ENCODE peak calls at places on chromosomes 5 and 9, in ten cellular contexts. One of them, this sample, is unnamed.

GRCh38 chr9:131651160-131651559 is 88.7 kb downstream of the RAPGEF1 start:
- DNase-seq in HepG2: no peak
- DNase-seq in SK-N-SH: no peak
- DNase-seq in breast epithelium: no peak
- DNase-seq in HCT116: no peak
- DNase-seq in transverse colon: no peak
- DNase-seq in GM23338: no peak
- DNase-seq in Panc1: no peak
- DNase-seq in endothelial cell of umbilical vein: no peak
- DNase-seq in sigmoid colon: no peak
- DNase-seq in this sample: no peak

GRCh38 chr5:81779125-81779934 is 28.4 kb upstream of the SSBP2 start:
- DNase-seq in breast epithelium: peak
- DNase-seq in Panc1: no peak
- DNase-seq in HepG2: no peak
- DNase-seq in sigmoid colon: peak
- DNase-seq in HCT116: no peak
- DNase-seq in endothelial cell of umbilical vein: peak
- DNase-seq in transverse colon: peak
- DNase-seq in GM23338: no peak
- DNase-seq in SK-N-SH: peak
- DNase-seq in this sample: peak

GRCh38 chr9:95793924-95794828 is 81.3 kb upstream of the ERCC6L2 start:
- DNase-seq in endothelial cell of umbilical vein: peak
- DNase-seq in transverse colon: no peak
- DNase-seq in sigmoid colon: no peak
- DNase-seq in HepG2: no peak
- DNase-seq in GM23338: no peak
- DNase-seq in SK-N-SH: no peak
- DNase-seq in Panc1: no peak
- DNase-seq in HCT116: no peak
- DNase-seq in breast epithelium: no peak
- DNase-seq in this sample: no peak

GRCh38 chr5:168777651-168778050 is 198.5 kb upstream of the PANK3 start:
- DNase-seq in GM23338: no peak
- DNase-seq in HCT116: no peak
- DNase-seq in sigmoid colon: no peak
- DNase-seq in transverse colon: no peak
- DNase-seq in breast epithelium: no peak
- DNase-seq in Panc1: no peak
- DNase-seq in endothelial cell of umbilical vein: no peak
- DNase-seq in SK-N-SH: no peak
- DNase-seq in HepG2: no peak
- DNase-seq in this sample: no peak

GRCh38 chr5:36444582-36444999 is 142.9 kb upstream of the RANBP3L start:
- DNase-seq in HCT116: no peak
- DNase-seq in transverse colon: peak
- DNase-seq in GM23338: no peak
- DNase-seq in HepG2: no peak
- DNase-seq in sigmoid colon: no peak
- DNase-seq in Panc1: no peak
- DNase-seq in endothelial cell of umbilical vein: no peak
- DNase-seq in breast epithelium: peak
- DNase-seq in SK-N-SH: no peak
- DNase-seq in this sample: no peak

GRCh38 chr5:54883374-54884194 is 101.8 kb downstream of the ESM1 start:
- DNase-seq in transverse colon: peak
- DNase-seq in endothelial cell of umbilical vein: peak
- DNase-seq in sigmoid colon: peak
- DNase-seq in breast epithelium: no peak
- DNase-seq in HCT116: no peak
- DNase-seq in GM23338: peak
- DNase-seq in HepG2: no peak
- DNase-seq in Panc1: no peak
- DNase-seq in SK-N-SH: peak
- DNase-seq in this sample: peak

GRCh38 chr5:135240781-135241360 is 158.2 kb downstream of the MACROH2A1 start:
- DNase-seq in endothelial cell of umbilical vein: no peak
- DNase-seq in Panc1: no peak
- DNase-seq in HepG2: no peak
- DNase-seq in SK-N-SH: no peak
- DNase-seq in GM23338: no peak
- DNase-seq in HCT116: no peak
- DNase-seq in transverse colon: no peak
- DNase-seq in sigmoid colon: peak
- DNase-seq in breast epithelium: no peak
- DNase-seq in this sample: peak

GRCh38 chr5:42930934-42931333 is 109.2 kb downstream of the ANXA2R start:
- DNase-seq in sigmoid colon: no peak
- DNase-seq in breast epithelium: no peak
- DNase-seq in endothelial cell of umbilical vein: no peak
- DNase-seq in HCT116: no peak
- DNase-seq in HepG2: no peak
- DNase-seq in GM23338: no peak
- DNase-seq in Panc1: no peak
- DNase-seq in SK-N-SH: no peak
- DNase-seq in transverse colon: no peak
- DNase-seq in this sample: no peak

GRCh38 chr5:173902743-173903142 is 14.6 kb downstream of the CPEB4 start:
- DNase-seq in GM23338: no peak
- DNase-seq in HCT116: no peak
- DNase-seq in SK-N-SH: no peak
- DNase-seq in transverse colon: no peak
- DNase-seq in breast epithelium: no peak
- DNase-seq in sigmoid colon: no peak
- DNase-seq in endothelial cell of umbilical vein: peak
- DNase-seq in HepG2: no peak
- DNase-seq in Panc1: no peak
- DNase-seq in this sample: no peak

GRCh38 chr5:89351975-89352374 is 469.0 kb upstream of the MEF2C start:
- DNase-seq in breast epithelium: no peak
- DNase-seq in HCT116: no peak
- DNase-seq in sigmoid colon: no peak
- DNase-seq in Panc1: no peak
- DNase-seq in endothelial cell of umbilical vein: no peak
- DNase-seq in SK-N-SH: no peak
- DNase-seq in GM23338: no peak
- DNase-seq in transverse colon: no peak
- DNase-seq in HepG2: no peak
- DNase-seq in this sample: no peak

GRCh38 chr5:68409259-68409658 is 193.7 kb downstream of the PIK3R1 start:
- DNase-seq in sigmoid colon: no peak
- DNase-seq in transverse colon: no peak
- DNase-seq in SK-N-SH: no peak
- DNase-seq in endothelial cell of umbilical vein: no peak
- DNase-seq in GM23338: no peak
- DNase-seq in HepG2: no peak
- DNase-seq in Panc1: no peak
- DNase-seq in HCT116: no peak
- DNase-seq in breast epithelium: no peak
- DNase-seq in this sample: no peak

GRCh38 chr5:131209506-131210191 is 38.9 kb downstream of the LYRM7 start:
- DNase-seq in SK-N-SH: no peak
- DNase-seq in breast epithelium: no peak
- DNase-seq in sigmoid colon: no peak
- DNase-seq in GM23338: peak
- DNase-seq in Panc1: no peak
- DNase-seq in HCT116: no peak
- DNase-seq in HepG2: no peak
- DNase-seq in endothelial cell of umbilical vein: no peak
- DNase-seq in transverse colon: no peak
- DNase-seq in this sample: no peak

GRCh38 chr9:108416321-108416720 is 439.5 kb downstream of the ACTL7B start:
- DNase-seq in Panc1: no peak
- DNase-seq in HepG2: peak
- DNase-seq in GM23338: peak
- DNase-seq in breast epithelium: no peak
- DNase-seq in SK-N-SH: no peak
- DNase-seq in HCT116: peak
- DNase-seq in sigmoid colon: no peak
- DNase-seq in endothelial cell of umbilical vein: no peak
- DNase-seq in transverse colon: no peak
- DNase-seq in this sample: no peak

GRCh38 chr5:67293177-67293576 is 96.6 kb upstream of the CD180 start:
- DNase-seq in sigmoid colon: no peak
- DNase-seq in HepG2: no peak
- DNase-seq in GM23338: no peak
- DNase-seq in breast epithelium: no peak
- DNase-seq in HCT116: no peak
- DNase-seq in endothelial cell of umbilical vein: no peak
- DNase-seq in Panc1: no peak
- DNase-seq in transverse colon: no peak
- DNase-seq in SK-N-SH: no peak
- DNase-seq in this sample: no peak

DNA sequence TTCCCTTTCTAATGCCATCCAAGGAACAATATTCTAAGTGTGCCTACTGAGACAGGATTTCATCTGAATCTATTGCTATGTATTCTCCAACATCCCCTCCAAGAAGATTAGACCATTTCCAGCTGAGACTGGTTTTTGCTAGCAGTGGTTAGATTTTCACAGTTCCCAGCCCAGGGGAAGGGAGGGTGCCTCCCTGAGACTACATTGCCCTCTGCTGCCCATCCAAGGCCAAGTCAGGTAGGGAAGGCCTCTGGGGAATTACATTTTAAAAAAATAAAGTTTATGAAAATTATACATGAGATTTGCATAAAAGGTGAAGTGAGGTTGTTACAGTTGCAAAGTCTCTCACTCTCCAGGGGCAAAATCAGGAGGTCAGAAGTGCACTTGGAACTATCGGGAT is 28.0 kb upstream of the SYK start:
- DNase-seq in Panc1: no peak
- DNase-seq in GM23338: peak
- DNase-seq in SK-N-SH: peak
- DNase-seq in HepG2: no peak
- DNase-seq in sigmoid colon: no peak
- DNase-seq in endothelial cell of umbilical vein: no peak
- DNase-seq in transverse colon: peak
- DNase-seq in breast epithelium: no peak
- DNase-seq in HCT116: no peak
- DNase-seq in this sample: no peak
- TF ChIP-seq CTCF in Panc1: peak
- TF ChIP-seq CTCF in GM23338: peak
- TF ChIP-seq CTCF in SK-N-SH: peak
- TF ChIP-seq CTCF in HepG2: peak
- TF ChIP-seq CTCF in sigmoid colon: no peak
- TF ChIP-seq CTCF in endothelial cell of umbilical vein: no peak
- TF ChIP-seq CTCF in transverse colon: peak
- TF ChIP-seq CTCF in breast epithelium: peak
- TF ChIP-seq CTCF in HCT116: peak
- TF ChIP-seq CTCF in this sample: peak

DNA sequence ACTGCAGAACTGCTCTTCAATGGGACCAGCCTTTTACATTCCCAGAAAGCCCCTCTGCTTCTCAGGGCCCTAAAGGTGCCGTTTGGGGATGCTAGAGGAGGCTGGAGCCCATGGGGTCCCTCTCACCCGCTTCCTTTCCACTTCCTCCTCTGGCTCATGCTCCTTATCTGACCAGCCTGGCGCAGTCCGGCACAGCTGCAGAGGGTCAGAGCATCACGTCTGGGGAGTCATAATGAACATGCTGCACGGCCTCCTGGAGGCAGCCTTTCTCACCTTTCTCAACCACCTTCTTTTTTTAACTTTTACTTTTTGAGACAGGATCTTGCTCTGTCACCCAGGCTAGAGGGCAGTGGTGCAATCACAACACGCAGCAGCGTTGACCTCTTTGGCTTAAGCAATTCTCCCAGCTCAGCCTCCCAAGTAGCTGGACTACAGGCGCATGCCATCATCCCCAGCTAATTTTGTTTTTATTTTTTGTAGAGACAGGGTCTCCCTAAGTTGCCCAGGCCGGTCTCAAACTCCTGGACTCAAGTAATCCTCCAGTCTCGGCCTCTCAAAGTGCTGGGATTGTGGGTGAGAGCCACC is 15.1 kb upstream of the TCF7 start:
- DNase-seq in HCT116: no peak
- DNase-seq in GM23338: no peak
- DNase-seq in sigmoid colon: no peak
- DNase-seq in Panc1: no peak
- DNase-seq in endothelial cell of umbilical vein: no peak
- DNase-seq in HepG2: no peak
- DNase-seq in breast epithelium: no peak
- DNase-seq in transverse colon: no peak
- DNase-seq in SK-N-SH: no peak
- DNase-seq in this sample: no peak
- TF ChIP-seq POLR2AphosphoS5 in HCT116: no peak
- TF ChIP-seq POLR2AphosphoS5 in GM23338: no peak
- TF ChIP-seq POLR2AphosphoS5 in sigmoid colon: no peak
- TF ChIP-seq POLR2AphosphoS5 in Panc1: no peak
- TF ChIP-seq POLR2AphosphoS5 in endothelial cell of umbilical vein: no peak
- TF ChIP-seq POLR2AphosphoS5 in HepG2: no peak
- TF ChIP-seq POLR2AphosphoS5 in breast epithelium: no peak
- TF ChIP-seq POLR2AphosphoS5 in transverse colon: no peak
- TF ChIP-seq POLR2AphosphoS5 in SK-N-SH: no peak
- TF ChIP-seq POLR2AphosphoS5 in this sample: no peak

GRCh38 chr5:77741608-77742007 is 34.5 kb downstream of the TBCA start:
- DNase-seq in endothelial cell of umbilical vein: no peak
- DNase-seq in HCT116: no peak
- DNase-seq in breast epithelium: no peak
- DNase-seq in GM23338: no peak
- DNase-seq in sigmoid colon: no peak
- DNase-seq in HepG2: no peak
- DNase-seq in transverse colon: no peak
- DNase-seq in Panc1: no peak
- DNase-seq in SK-N-SH: no peak
- DNase-seq in this sample: no peak
- TF ChIP-seq CTCF in endothelial cell of umbilical vein: no peak
- TF ChIP-seq CTCF in HCT116: no peak
- TF ChIP-seq CTCF in breast epithelium: no peak
- TF ChIP-seq CTCF in GM23338: no peak
- TF ChIP-seq CTCF in sigmoid colon: no peak
- TF ChIP-seq CTCF in HepG2: no peak
- TF ChIP-seq CTCF in transverse colon: no peak
- TF ChIP-seq CTCF in Panc1: no peak
- TF ChIP-seq CTCF in SK-N-SH: no peak
- TF ChIP-seq CTCF in this sample: no peak

DNA sequence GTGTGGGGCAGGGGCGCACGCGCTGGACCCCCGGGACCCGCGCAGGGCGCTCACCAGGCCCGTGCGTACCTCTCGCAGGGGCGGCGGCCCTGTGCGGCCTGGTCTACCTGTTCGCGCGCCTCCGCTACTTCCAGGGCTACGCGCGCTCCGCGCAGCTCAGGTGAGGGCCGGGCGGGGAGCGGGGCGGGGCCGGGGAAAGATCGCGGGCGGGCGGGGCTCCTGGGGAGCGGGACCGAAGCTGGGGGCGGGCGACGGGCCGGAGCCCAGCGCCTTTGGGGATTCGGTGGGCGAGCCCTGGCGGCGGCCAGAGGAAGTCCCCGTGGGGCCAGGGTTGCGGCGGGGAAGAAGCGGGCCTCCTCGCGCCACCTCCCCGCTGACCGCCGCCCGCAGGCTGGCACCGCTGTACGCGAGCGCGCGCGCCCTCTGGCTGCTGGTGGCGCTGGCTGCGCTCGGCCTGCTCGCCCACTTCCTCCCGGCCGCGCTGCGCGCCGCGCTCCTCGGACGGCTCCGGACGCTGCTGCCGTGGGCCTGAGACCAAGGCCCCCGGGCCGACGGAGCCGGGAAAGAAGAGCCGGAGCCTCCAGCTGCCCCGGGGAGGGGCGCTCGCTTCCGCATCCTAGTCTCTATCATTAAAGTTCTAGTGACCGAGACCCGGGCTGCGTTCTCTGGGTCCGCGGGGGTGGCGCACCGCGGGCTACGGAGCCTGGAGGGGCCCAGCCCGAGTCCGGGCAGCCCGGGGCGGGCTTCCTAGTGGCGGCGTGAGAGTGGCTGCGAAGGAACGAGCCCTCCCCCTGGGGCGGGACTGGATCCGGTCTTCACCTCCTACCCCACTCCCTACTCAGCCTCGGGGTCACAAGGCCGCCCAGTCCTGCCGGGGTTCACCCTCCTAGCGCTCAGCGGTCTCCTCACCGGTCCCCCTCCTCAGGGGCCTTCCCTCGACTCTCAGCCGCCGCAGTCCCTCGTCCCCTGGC is 2.4 kb downstream of the LTC4S start:
- DNase-seq in endothelial cell of umbilical vein: peak
- DNase-seq in sigmoid colon: peak
- DNase-seq in HCT116: no peak
- DNase-seq in GM23338: peak
- DNase-seq in Panc1: no peak
- DNase-seq in HepG2: peak
- DNase-seq in SK-N-SH: peak
- DNase-seq in transverse colon: peak
- DNase-seq in breast epithelium: peak
- DNase-seq in this sample: peak
- TF ChIP-seq POLR2AphosphoS5 in endothelial cell of umbilical vein: peak
- TF ChIP-seq POLR2AphosphoS5 in sigmoid colon: peak
- TF ChIP-seq POLR2AphosphoS5 in HCT116: peak
- TF ChIP-seq POLR2AphosphoS5 in GM23338: peak
- TF ChIP-seq POLR2AphosphoS5 in Panc1: peak
- TF ChIP-seq POLR2AphosphoS5 in HepG2: peak
- TF ChIP-seq POLR2AphosphoS5 in SK-N-SH: peak
- TF ChIP-seq POLR2AphosphoS5 in transverse colon: peak
- TF ChIP-seq POLR2AphosphoS5 in breast epithelium: peak
- TF ChIP-seq POLR2AphosphoS5 in this sample: peak

This sample was measured in spleen.